ENCODE peak calls at places on chromosomes 5 and 9, in four cellular contexts. D, X, P and H are unnamed samples.

GRCh38 chr5:57538341-57538955 is 55.8 kb upstream of the ACTBL2 start:
- DNase-seq in P (peak), D (peak), X (no peak), H (no peak)

GRCh38 chr5:163815240-163815791 is 309.9 kb downstream of the MAT2B start:
- DNase-seq in P (no peak), D (no peak), X (no peak), H (no peak)

GRCh38 chr5:177474845-177475562 is 1.6 kb upstream of the DBN1 start:
- DNase-seq in P (no peak), X (no peak), D (no peak), H (no peak)

GRCh38 chr9:118931941-118932340 is 437.3 kb downstream of the BRINP1 start:
- DNase-seq in D (no peak), X (no peak), P (no peak), H (no peak)

GRCh38 chr9:98647236-98647635 is 61.5 kb downstream of the GABBR2 start:
- DNase-seq in X (no peak), D (no peak), P (no peak), H (no peak)

GRCh38 chr5:141373673-141374317 is at the start of gene PCDHGA6:
- DNase-seq in D (no peak), P (peak), X (no peak), H (no peak)

GRCh38 chr5:170570492-170570891 is 66.7 kb downstream of the KCNIP1 start:
- DNase-seq in X (no peak), D (no peak), P (no peak), H (no peak)

GRCh38 chr9:94156549-94157407 is 72.5 kb downstream of the PTPDC1 start:
- DNase-seq in X (peak), D (no peak), P (peak), H (peak)

GRCh38 chr9:87556821-87557220 is 59.2 kb downstream of the DAPK1 start:
- DNase-seq in X (peak), P (no peak), D (no peak), H (no peak)

GRCh38 chr5:150278046-150278760 is 11.4 kb downstream of the CAMK2A start:
- DNase-seq in X (no peak), P (peak), D (no peak), H (no peak)

GRCh38 chr9:89442501-89442978 is 55.4 kb downstream of the SEMA4D start:
- DNase-seq in P (no peak), D (no peak), X (no peak), H (no peak)

GRCh38 chr9:14316574-14317304 is 2.8 kb upstream of the NFIB start:
- DNase-seq in P (no peak), X (no peak), D (no peak), H (no peak)

GRCh38 chr5:146213210-146213838 is 9.9 kb downstream of the RBM27 start:
- DNase-seq in D (no peak), P (peak), X (no peak), H (no peak)

GRCh38 chr5:143134900-143135299 is 268.6 kb downstream of the NR3C1 start:
- DNase-seq in X (no peak), D (no peak), P (no peak), H (no peak)

GRCh38 chr9:73548201-73548600 is 396.5 kb downstream of the ANXA1 start:
- DNase-seq in P (no peak), D (no peak), X (no peak), H (no peak)

GRCh38 chr5:71482132-71482531 is 26.7 kb downstream of the BDP1 start:
- DNase-seq in X (no peak), P (peak), D (no peak), H (no peak)

GRCh38 chr9:87324613-87325194 is 173.0 kb upstream of the DAPK1 start:
- DNase-seq in X (peak), P (peak), D (peak), H (no peak)

GRCh38 chr9:6408320-6408719 is 4.7 kb upstream of the UHRF2 start:
- DNase-seq in D (no peak), X (no peak), P (no peak), H (no peak)